ENCODE peak calls at places on chromosomes 16 and 17, in seven cellular contexts. T is A172, X is GM06990, A is GM13977, B is epithelial cell of esophagus, S is T-helper 2 cell, N is endothelial cell. K is an unnamed sample.

GRCh38 chr16:66847533-66848057 is 3.4 kb downstream of the CA7 start:
- DNase-seq in T (no peak), X (no peak), A (no peak), B (no peak), S (no peak), N (no peak), K (no peak)

GRCh38 chr17:74842599-74843351 is 16.9 kb downstream of the GRIN2C start:
- DNase-seq in T (no peak), X (no peak), A (peak), B (peak), S (no peak), N (peak), K (peak)

GRCh38 chr16:87765473-87765775 is 362 bp downstream of the KLHDC4 start:
- DNase-seq in T (no peak), X (no peak), A (peak), B (no peak), S (no peak), N (peak), K (no peak)

GRCh38 chr16:67613808-67614207 is 31.1 kb upstream of the CARMIL2 start:
- DNase-seq in T (no peak), X (no peak), A (no peak), B (peak), S (no peak), N (peak), K (no peak)

GRCh38 chr17:44636562-44636961 is 19.7 kb upstream of the MEIOC start:
- DNase-seq in T (peak), X (no peak), A (no peak), B (peak), S (no peak), N (no peak), K (peak)

GRCh38 chr16:20344630-20345029 is 7.9 kb downstream of the UMOD start:
- DNase-seq in T (no peak), X (no peak), A (no peak), B (no peak), S (no peak), N (no peak), K (no peak)

GRCh38 chr17:8226536-8227237 is 16.3 kb upstream of the AURKB start:
- DNase-seq in T (peak), X (peak), A (peak), B (peak), S (no peak), N (peak), K (no peak)

GRCh38 chr17:75481194-75482059 is 25.0 kb downstream of the TMEM94 start:
- DNase-seq in T (no peak), X (no peak), A (no peak), B (no peak), S (no peak), N (no peak), K (no peak)

GRCh38 chr16:89039756-89040155 is 53.9 kb upstream of the ACSF3 start:
- DNase-seq in T (no peak), X (peak), A (no peak), B (no peak), S (no peak), N (no peak), K (no peak)

GRCh38 chr17:83155128-83156081 is 76.0 kb downstream of the METRNL start:
- DNase-seq in T (peak), X (no peak), A (no peak), B (no peak), S (no peak), N (no peak), K (peak)

GRCh38 chr17:65278050-65278819 is 141.1 kb downstream of the RGS9 start:
- DNase-seq in T (peak), X (no peak), A (peak), B (peak), S (no peak), N (peak), K (no peak)

GRCh38 chr16:57534337-57534880 is 2.0 kb downstream of the CCDC102A start:
- DNase-seq in T (no peak), X (no peak), A (no peak), B (no peak), S (no peak), N (no peak), K (no peak)

GRCh38 chr16:7332611-7333010 is at the start of gene RBFOX1:
- DNase-seq in T (no peak), X (no peak), A (no peak), B (no peak), S (no peak), N (no peak), K (no peak)

GRCh38 chr17:80742091-80742490 is 197.5 kb downstream of the RPTOR start:
- DNase-seq in T (no peak), X (no peak), A (no peak), B (no peak), S (no peak), N (no peak), K (no peak)

GRCh38 chr17:45299311-45299710 is 17.5 kb downstream of the MAP3K14 start:
- DNase-seq in T (no peak), X (no peak), A (no peak), B (no peak), S (no peak), N (no peak), K (no peak)

GRCh38 chr16:12679660-12680272 is 123.9 kb downstream of the CPPED1 start:
- DNase-seq in T (peak), X (no peak), A (no peak), B (no peak), S (no peak), N (no peak), K (no peak)

GRCh38 chr16:5851583-5851982 is 754.0 kb upstream of the EEF2KMT start:
- DNase-seq in T (no peak), X (no peak), A (no peak), B (peak), S (no peak), N (no peak), K (no peak)

GRCh38 chr17:50950002-50950877 is 84.1 kb upstream of the TOB1 start:
- DNase-seq in T (peak), X (peak), A (peak), B (peak), S (peak), N (peak), K (peak)